ENCODE peak calls at places on chromosomes 13 and 19, in nine cellular contexts. I is NCI-H2107; Q is activated naive CD8-positive, alpha-beta T cell treated with anti-CD3 and anti-CD28 coated beads for 36 hours; W is NCI-H1417 treated with DMSO at 0.1 percent for 48 hours; B is BJ; J is GM13976; T is SW 1271; H is skeletal muscle cell; N is RPMI8226. V is an unnamed sample.
A peak's percentile ranks its signal among the peaks of the same experiment; 100 is the strongest.

GRCh38 chr19:294819-295686 is 3.9 kb upstream of the PLPP2 start:
- DNase-seq in I (no peak), Q (peak; percentile 58), W (no peak), B (no peak), J (peak; percentile 85), T (no peak), H (no peak), N (peak; percentile 65), V (no peak)

GRCh38 chr19:495440-496332 is 600 bp upstream of the MADCAM1 start:
- DNase-seq in I (no peak), Q (peak; percentile 73), W (no peak), B (no peak), J (peak; percentile 71), T (no peak), H (no peak), N (no peak), V (no peak)

GRCh38 chr19:46984077-46985010 is 35.3 kb upstream of the NPAS1 start:
- DNase-seq in I (no peak), Q (no peak), W (peak; percentile 95), B (no peak), J (no peak), T (no peak), H (peak; percentile 70), N (no peak), V (no peak)

GRCh38 chr13:110409581-110409992 is 102.5 kb downstream of the COL4A2 start:
- DNase-seq in I (no peak), Q (no peak), W (no peak), B (no peak), J (no peak), T (no peak), H (no peak), N (no peak), V (no peak)

GRCh38 chr13:93771782-93772181 is 545.2 kb downstream of the GPC6 start:
- DNase-seq in I (no peak), Q (no peak), W (no peak), B (no peak), J (no peak), T (no peak), H (no peak), N (no peak), V (no peak)

GRCh38 chr13:112859817-112860190 is 109.2 kb upstream of the MCF2L start:
- DNase-seq in I (no peak), Q (no peak), W (no peak), B (no peak), J (peak; percentile 59), T (no peak), H (peak; percentile 29), N (no peak), V (peak; percentile 34)

GRCh38 chr19:872266-872951 is 12.9 kb downstream of the CFD start:
- DNase-seq in I (no peak), Q (peak; percentile 86), W (no peak), B (no peak), J (peak; percentile 90), T (peak; percentile 90), H (no peak), N (peak; percentile 79), V (no peak)

GRCh38 chr13:93996471-93996870 is 483.0 kb downstream of the DCT start:
- DNase-seq in I (no peak), Q (no peak), W (no peak), B (no peak), J (no peak), T (no peak), H (no peak), N (no peak), V (no peak)

GRCh38 chr13:112994084-112994780 is 25.2 kb downstream of the MCF2L start:
- DNase-seq in I (no peak), Q (no peak), W (no peak), B (no peak), J (no peak), T (no peak), H (no peak), N (no peak), V (no peak)

GRCh38 chr13:34654682-34655081 is 287.4 kb upstream of the NBEA start:
- DNase-seq in I (no peak), Q (no peak), W (no peak), B (no peak), J (no peak), T (no peak), H (no peak), N (no peak), V (no peak)

GRCh38 chr19:10214784-10215183 is 16.3 kb downstream of the S1PR2 start:
- DNase-seq in I (no peak), Q (no peak), W (no peak), B (no peak), J (no peak), T (no peak), H (no peak), N (no peak), V (no peak)

GRCh38 chr19:1049106-1049505 is 9.2 kb downstream of the ABCA7 start:
- DNase-seq in I (no peak), Q (no peak), W (no peak), B (no peak), J (no peak), T (no peak), H (no peak), N (no peak), V (no peak)

GRCh38 chr13:32859893-32860292 is 156.3 kb upstream of the KL start:
- DNase-seq in I (no peak), Q (no peak), W (no peak), B (no peak), J (no peak), T (no peak), H (no peak), N (no peak), V (no peak)

V was measured in non-pigmented ciliary epithelial cell.